ENCODE peak calls at places on chromosomes 4 and X, in six cellular contexts. C is upper lobe of right lung, A is NCI-H1105, G is bronchial epithelial cell, B is stromal cell of bone marrow, V is prostate gland. Z is an unnamed sample.

GRCh38 chrX:130055103-130055502 is 55.2 kb downstream of the ELF4 start:
- DNase-seq in B (peak), A (no peak), V (no peak), C (no peak), G (no peak), Z (no peak)

GRCh38 chr4:7771056-7771455 is 168.6 kb downstream of the AFAP1 start:
- DNase-seq in G (no peak), V (no peak), B (no peak), C (peak), A (no peak), Z (no peak)

GRCh38 chr4:180925800-180926199 is 1317.4 kb upstream of the TENM3 start:
- DNase-seq in V (no peak), B (no peak), C (no peak), G (peak), A (no peak), Z (no peak)

GRCh38 chr4:72243641-72244040 is 211.8 kb downstream of the NPFFR2 start:
- DNase-seq in C (no peak), A (no peak), B (no peak), G (peak), V (peak), Z (no peak)

GRCh38 chrX:67780694-67781109 is 236.9 kb downstream of the AR start:
- DNase-seq in V (no peak), B (peak), C (peak), A (no peak), G (peak), Z (no peak)

GRCh38 chr4:40722576-40723161 is 27.1 kb upstream of the NSUN7 start:
- DNase-seq in C (no peak), A (no peak), V (no peak), G (peak), B (no peak), Z (no peak)

GRCh38 chr4:124111922-124112321 is 600.6 kb downstream of the ANKRD50 start:
- DNase-seq in G (peak), A (peak), V (peak), B (peak), C (no peak), Z (peak)

GRCh38 chr4:109990307-109991257 is 77.9 kb downstream of the EGF start:
- DNase-seq in V (no peak), A (no peak), G (no peak), B (no peak), C (no peak), Z (no peak)

GRCh38 chr4:148653681-148654080 is 211.5 kb upstream of the NR3C2 start:
- DNase-seq in V (no peak), A (no peak), G (no peak), B (no peak), C (no peak), Z (no peak)

GRCh38 chr4:139603576-139604387 is 47.8 kb upstream of the SETD7 start:
- DNase-seq in B (no peak), A (no peak), V (peak), G (peak), C (no peak), Z (peak)

GRCh38 chr4:121785479-121785878 is 15.6 kb upstream of the EXOSC9 start:
- DNase-seq in A (no peak), V (no peak), B (no peak), G (no peak), C (no peak), Z (no peak)

GRCh38 chrX:108731144-108731543 is 5.2 kb downstream of the IRS4 start:
- DNase-seq in C (no peak), B (no peak), A (no peak), V (no peak), G (no peak), Z (no peak)

GRCh38 chr4:138063581-138063980 is 178.6 kb downstream of the SLC7A11 start:
- DNase-seq in V (no peak), C (no peak), B (no peak), A (no peak), G (no peak), Z (no peak)

GRCh38 chr4:107519057-107519456 is 201.0 kb downstream of the PAPSS1 start:
- DNase-seq in A (peak), B (peak), C (no peak), G (peak), V (peak), Z (peak)

GRCh38 chr4:37745946-37746345 is 59.8 kb upstream of the RELL1 start:
- DNase-seq in C (no peak), G (no peak), B (no peak), A (no peak), V (no peak), Z (no peak)

GRCh38 chrX:108307408-108308085 is 130.7 kb downstream of the COL4A6 start:
- DNase-seq in C (peak), V (peak), B (no peak), G (peak), A (no peak), Z (no peak)

GRCh38 chr4:102356562-102357202 is 11.4 kb upstream of the SLC39A8 start:
- DNase-seq in A (peak), C (no peak), G (no peak), V (no peak), B (no peak), Z (no peak)

GRCh38 chrX:38929966-38930421 is 128.7 kb downstream of the MID1IP1 start:
- DNase-seq in A (no peak), C (no peak), B (peak), V (no peak), G (peak), Z (no peak)

GRCh38 chrX:9337056-9337455 is 127.8 kb upstream of the TBL1X start:
- DNase-seq in B (peak), C (no peak), A (no peak), G (no peak), V (no peak), Z (no peak)

GRCh38 chrX:144275826-144276225 is 392.0 kb downstream of the UBE2NL start:
- DNase-seq in C (no peak), G (no peak), A (no peak), V (no peak), B (no peak), Z (no peak)

GRCh38 chr4:60313616-60314015 is 886.5 kb upstream of the ADGRL3 start:
- DNase-seq in A (no peak), C (no peak), V (no peak), B (peak), G (no peak), Z (no peak)

GRCh38 chr4:2964077-2964471 is 703 bp downstream of the GRK4 start:
- DNase-seq in G (no peak), V (no peak), C (no peak), B (no peak), A (no peak), Z (no peak)

GRCh38 chrX:53882331-53882730 is 161.9 kb downstream of the PHF8 start:
- DNase-seq in B (no peak), V (no peak), C (no peak), A (no peak), G (peak), Z (no peak)

GRCh38 chr4:137630252-137630651 is 98.0 kb upstream of the PCDH18 start:
- DNase-seq in V (no peak), C (no peak), A (no peak), G (no peak), B (no peak), Z (no peak)

GRCh38 chr4:149409186-149410056 is 406.2 kb downstream of the IQCM start:
- DNase-seq in A (no peak), V (no peak), G (peak), C (no peak), B (peak), Z (no peak)

GRCh38 chrX:139931646-139932076 is 1.2 kb downstream of the ATP11C start:
- DNase-seq in G (no peak), C (no peak), A (peak), B (no peak), V (no peak), Z (no peak)

GRCh38 chrX:68146054-68146453 is 287.2 kb downstream of the OPHN1 start:
- DNase-seq in V (no peak), A (no peak), G (peak), B (peak), C (no peak), Z (peak)

GRCh38 chr4:188299161-188299560 is 159.9 kb downstream of the TRIML1 start:
- DNase-seq in C (no peak), V (no peak), B (peak), G (no peak), A (no peak), Z (no peak)

GRCh38 chr4:11805837-11806236 is 377.1 kb upstream of the HS3ST1 start:
- DNase-seq in B (peak), G (peak), A (no peak), C (no peak), V (peak), Z (peak)

GRCh38 chrX:153433781-153434285 is 12.0 kb downstream of the TREX2 start:
- DNase-seq in V (no peak), G (no peak), A (no peak), B (no peak), C (no peak), Z (no peak)

GRCh38 chr4:125070869-125071268 is 243.9 kb upstream of the FAT4 start:
- DNase-seq in A (no peak), G (peak), C (no peak), B (no peak), V (no peak), Z (no peak)

GRCh38 chr4:97252615-97253154 is 890.6 kb downstream of the STPG2 start:
- DNase-seq in G (no peak), B (no peak), C (no peak), A (no peak), V (no peak), Z (peak)

GRCh38 chrX:15947648-15948317 is 93.2 kb upstream of the AP1S2 start:
- DNase-seq in C (no peak), V (no peak), A (no peak), B (peak), G (peak), Z (no peak)

GRCh38 chr4:7259039-7259438 is 66.7 kb downstream of the SORCS2 start:
- DNase-seq in V (no peak), G (no peak), A (no peak), B (no peak), C (no peak), Z (no peak)

GRCh38 chrX:53481816-53482485 is 47.8 kb upstream of the HSD17B10 start:
- DNase-seq in V (peak), A (peak), G (peak), B (peak), C (peak), Z (peak)

GRCh38 chr4:3266076-3266475 is 17.1 kb downstream of the MSANTD1 start:
- DNase-seq in A (no peak), C (no peak), V (no peak), G (no peak), B (no peak), Z (no peak)

GRCh38 chr4:79290376-79290775 is 35.5 kb downstream of the NAA11 start:
- DNase-seq in C (no peak), B (no peak), G (no peak), A (no peak), V (no peak), Z (no peak)

GRCh38 chrX:65596270-65596669 is 61.7 kb upstream of the LAS1L start:
- DNase-seq in C (no peak), A (no peak), G (peak), V (no peak), B (no peak), Z (no peak)

GRCh38 chr4:135552131-135552530 is 1350.5 kb upstream of the PABPC4L start:
- DNase-seq in A (no peak), G (peak), B (no peak), V (no peak), C (no peak), Z (no peak)

GRCh38 chr4:119726505-119726904 is 97.9 kb upstream of the PDE5A start:
- DNase-seq in G (no peak), A (no peak), B (peak), C (no peak), V (no peak), Z (no peak)

Z was measured in NCI-H1417.